ENCODE peak calls at places on chromosomes 3 and 15, in ten cellular contexts. B, O, W, Q, D, C, J, Z, L and S are unnamed samples.

GRCh38 chr3:193743702-193744047 is 150.7 kb downstream of the OPA1 start:
- DNase-seq in B (no peak), O (no peak), W (no peak), Q (no peak), D (no peak), C (no peak), J (no peak), Z (peak), L (no peak), S (no peak)

GRCh38 chr3:108130705-108131104 is 39.9 kb upstream of the CD47 start:
- DNase-seq in B (no peak), O (peak), W (no peak), Q (no peak), D (no peak), C (no peak), J (no peak), Z (no peak), L (no peak), S (no peak)

GRCh38 chr3:195582947-195583346 is 793 bp downstream of the APOD start:
- DNase-seq in B (no peak), O (no peak), W (no peak), Q (peak), D (no peak), C (no peak), J (no peak), Z (no peak), L (no peak), S (no peak)

GRCh38 chr3:188759516-188760005 is 412.2 kb upstream of the TPRG1 start:
- DNase-seq in B (no peak), O (no peak), W (no peak), Q (no peak), D (no peak), C (no peak), J (no peak), Z (no peak), L (no peak), S (no peak)

GRCh38 chr15:65937476-65937875 is 68.2 kb downstream of the RAB11A start:
- DNase-seq in B (no peak), O (no peak), W (peak), Q (peak), D (peak), C (peak), J (no peak), Z (no peak), L (peak), S (peak)

GRCh38 chr15:68431792-68432401 is at the start of gene ITGA11:
- DNase-seq in B (peak), O (peak), W (no peak), Q (no peak), D (peak), C (peak), J (no peak), Z (peak), L (peak), S (no peak)

GRCh38 chr3:63192248-63192647 is 85.9 kb upstream of the SYNPR start:
- DNase-seq in B (no peak), O (no peak), W (no peak), Q (no peak), D (no peak), C (no peak), J (no peak), Z (no peak), L (no peak), S (no peak)

GRCh38 chr15:67839358-67839928 is 402 bp downstream of the RNU6-1 start:
- DNase-seq in B (no peak), O (peak), W (no peak), Q (peak), D (peak), C (no peak), J (no peak), Z (peak), L (no peak), S (peak)

GRCh38 chr3:56985460-56986327 is 74.8 kb upstream of the SPATA12 start:
- DNase-seq in B (no peak), O (peak), W (no peak), Q (no peak), D (peak), C (no peak), J (no peak), Z (peak), L (no peak), S (no peak)

DNA sequence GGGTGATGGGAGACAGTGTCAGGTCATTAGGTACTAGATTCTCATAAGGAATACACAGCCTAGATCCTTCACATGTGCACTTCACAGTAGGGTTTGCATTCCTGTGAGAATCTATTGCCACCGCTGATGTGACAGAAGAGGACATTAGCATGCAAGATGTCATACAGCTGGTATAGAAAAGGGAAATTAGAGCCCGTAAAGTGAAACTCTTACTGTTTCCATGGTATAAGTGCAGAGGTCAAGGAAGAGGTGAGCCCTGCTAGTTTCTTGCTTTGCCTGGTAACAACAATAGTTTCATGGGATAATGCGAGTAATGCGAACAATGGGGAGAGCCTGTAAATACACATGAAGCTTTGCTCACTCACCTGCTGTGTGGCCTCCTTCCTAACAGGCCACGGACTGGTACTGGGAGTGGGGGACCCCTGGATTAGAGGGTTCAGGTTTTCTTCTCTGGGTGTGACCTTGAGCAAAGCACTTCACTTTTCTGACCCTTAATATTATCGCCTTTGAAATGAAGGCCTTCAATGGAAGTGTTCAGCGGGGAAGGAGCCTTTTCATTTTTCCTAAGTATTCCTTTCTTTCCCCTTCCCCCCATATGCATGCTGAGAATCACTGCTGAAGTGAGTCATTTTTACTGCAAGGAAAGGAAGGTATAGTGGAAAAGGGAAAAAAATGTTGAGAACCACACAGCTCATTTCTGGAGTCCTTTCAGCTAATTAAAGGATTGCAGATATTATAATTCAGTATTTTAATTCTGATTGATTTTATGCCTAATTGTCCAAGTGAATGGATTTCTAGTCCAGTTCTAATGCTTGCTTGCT is 286.4 kb downstream of the UBE2E2 start:
- DNase-seq in B (no peak), O (no peak), W (no peak), Q (no peak), D (no peak), C (no peak), J (no peak), Z (no peak), L (no peak), S (no peak)
- H3K4me3 ChIP-seq in B (no peak), O (no peak), W (no peak), Q (no peak), D (no peak), C (no peak), J (no peak), Z (no peak), L (no peak), S (no peak)

GRCh38 chr15:74489518-74490338 is 28.8 kb upstream of the UBL7 start:
- DNase-seq in B (peak), O (peak), W (peak), Q (peak), D (peak), C (peak), J (no peak), Z (peak), L (peak), S (peak)
- TF ChIP-seq CTCF in B (peak), O (peak), W (peak), Q (peak), D (peak), C (peak), J (peak), Z (peak), L (no peak), S (peak)

GRCh38 chr3:197802505-197803459 is 11.7 kb downstream of the LRCH3 start:
- DNase-seq in B (no peak), O (no peak), W (no peak), Q (no peak), D (no peak), C (no peak), J (no peak), Z (no peak), L (no peak), S (no peak)

GRCh38 chr3:197809356-197810020 is 18.4 kb downstream of the LRCH3 start:
- DNase-seq in B (no peak), O (peak), W (no peak), Q (no peak), D (no peak), C (no peak), J (peak), Z (peak), L (no peak), S (no peak)

GRCh38 chr3:197811343-197811742 is 20.3 kb downstream of the LRCH3 start:
- DNase-seq in B (peak), O (peak), W (no peak), Q (peak), D (peak), C (peak), J (peak), Z (peak), L (no peak), S (no peak)

GRCh38 chr3:197810901-197811300 is 19.8 kb downstream of the LRCH3 start:
- DNase-seq in B (no peak), O (no peak), W (no peak), Q (no peak), D (no peak), C (no peak), J (no peak), Z (no peak), L (no peak), S (no peak)

GRCh38 chr3:197807969-197808587 is 17.0 kb downstream of the LRCH3 start:
- DNase-seq in B (no peak), O (no peak), W (no peak), Q (no peak), D (no peak), C (no peak), J (peak), Z (peak), L (no peak), S (no peak)
- H3K4me3 ChIP-seq in B (no peak), O (no peak), W (no peak), Q (no peak), D (peak), C (no peak), J (no peak), Z (no peak), L (no peak), S (no peak)

GRCh38 chr3:17038900-17039545 is 154.3 kb downstream of the PLCL2 start:
- DNase-seq in B (no peak), O (no peak), W (no peak), Q (no peak), D (no peak), C (no peak), J (no peak), Z (no peak), L (no peak), S (no peak)

GRCh38 chr3:17041009-17041408 is 156.3 kb downstream of the PLCL2 start:
- DNase-seq in B (no peak), O (no peak), W (no peak), Q (no peak), D (no peak), C (no peak), J (no peak), Z (no peak), L (no peak), S (no peak)

GRCh38 chr3:17040322-17040721 is 155.6 kb downstream of the PLCL2 start:
- DNase-seq in B (no peak), O (no peak), W (no peak), Q (peak), D (no peak), C (no peak), J (no peak), Z (no peak), L (no peak), S (no peak)

GRCh38 chr3:17038141-17038540 is 153.4 kb downstream of the PLCL2 start:
- DNase-seq in B (no peak), O (no peak), W (no peak), Q (no peak), D (no peak), C (no peak), J (no peak), Z (no peak), L (no peak), S (no peak)

DNA sequence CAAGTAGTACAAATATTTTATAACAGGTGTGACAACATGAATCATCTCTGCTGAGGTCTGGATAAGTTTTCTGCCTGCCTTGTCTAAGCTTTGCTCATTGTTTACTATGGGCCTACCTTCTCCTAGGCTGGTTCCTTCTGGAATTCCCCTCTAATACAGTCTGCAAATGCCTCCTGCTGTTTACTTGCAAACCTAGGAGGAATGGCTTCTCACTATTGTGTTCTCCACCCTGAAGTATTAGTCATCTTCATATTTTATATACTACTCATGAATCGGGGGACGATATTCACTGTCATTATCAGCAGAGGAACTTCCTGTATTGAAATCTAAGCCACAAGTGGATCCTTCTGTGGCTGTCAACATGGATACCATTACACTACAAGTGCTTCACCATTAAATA is 154.8 kb downstream of the PLCL2 start:
- DNase-seq in B (no peak), O (peak), W (no peak), Q (no peak), D (no peak), C (no peak), J (peak), Z (peak), L (no peak), S (no peak)
- TF ChIP-seq CTCF in B (no peak), O (no peak), W (no peak), Q (no peak), D (no peak), C (no peak), J (peak), Z (peak), L (no peak), S (no peak)

DNA sequence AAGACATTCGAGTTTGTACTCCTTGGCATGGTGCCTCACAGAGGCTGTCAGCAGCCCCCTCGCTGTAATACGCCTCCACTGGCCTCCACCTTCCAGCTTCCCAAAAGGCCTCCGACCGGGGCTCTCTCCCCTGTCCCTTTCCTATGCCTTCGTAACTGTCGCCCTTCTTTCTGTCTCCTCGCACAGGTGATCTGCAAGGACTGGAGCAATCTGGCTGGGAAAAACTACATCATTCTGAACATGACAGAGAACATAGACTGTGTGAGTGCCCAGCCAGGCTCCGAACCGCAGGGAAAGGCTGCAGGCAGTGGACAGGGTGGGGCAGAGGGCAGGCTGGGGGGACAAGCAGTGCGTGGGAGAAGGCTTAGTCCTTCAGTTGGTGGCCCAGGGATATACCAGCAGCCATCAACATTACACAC is 10.7 kb upstream of the ABTB1 start:
- DNase-seq in B (no peak), O (no peak), W (no peak), Q (no peak), D (no peak), C (no peak), J (no peak), Z (no peak), L (no peak), S (no peak)
- H3K4me3 ChIP-seq in B (no peak), O (no peak), W (no peak), Q (no peak), D (no peak), C (no peak), J (no peak), Z (no peak), L (no peak), S (no peak)

GRCh38 chr3:100110101-100110500 is 4.2 kb downstream of the FILIP1L start:
- DNase-seq in B (no peak), O (no peak), W (no peak), Q (no peak), D (no peak), C (no peak), J (no peak), Z (no peak), L (no peak), S (no peak)

GRCh38 chr3:100107227-100107626 is 7.1 kb downstream of the FILIP1L start:
- DNase-seq in B (no peak), O (no peak), W (no peak), Q (no peak), D (no peak), C (no peak), J (no peak), Z (no peak), L (no peak), S (no peak)

GRCh38 chr3:100106531-100107155 is 7.7 kb downstream of the FILIP1L start:
- DNase-seq in B (no peak), O (peak), W (no peak), Q (no peak), D (no peak), C (no peak), J (no peak), Z (peak), L (no peak), S (no peak)

GRCh38 chr3:100106094-100106493 is 8.2 kb downstream of the FILIP1L start:
- DNase-seq in B (no peak), O (no peak), W (no peak), Q (no peak), D (no peak), C (no peak), J (no peak), Z (no peak), L (no peak), S (no peak)

DNA sequence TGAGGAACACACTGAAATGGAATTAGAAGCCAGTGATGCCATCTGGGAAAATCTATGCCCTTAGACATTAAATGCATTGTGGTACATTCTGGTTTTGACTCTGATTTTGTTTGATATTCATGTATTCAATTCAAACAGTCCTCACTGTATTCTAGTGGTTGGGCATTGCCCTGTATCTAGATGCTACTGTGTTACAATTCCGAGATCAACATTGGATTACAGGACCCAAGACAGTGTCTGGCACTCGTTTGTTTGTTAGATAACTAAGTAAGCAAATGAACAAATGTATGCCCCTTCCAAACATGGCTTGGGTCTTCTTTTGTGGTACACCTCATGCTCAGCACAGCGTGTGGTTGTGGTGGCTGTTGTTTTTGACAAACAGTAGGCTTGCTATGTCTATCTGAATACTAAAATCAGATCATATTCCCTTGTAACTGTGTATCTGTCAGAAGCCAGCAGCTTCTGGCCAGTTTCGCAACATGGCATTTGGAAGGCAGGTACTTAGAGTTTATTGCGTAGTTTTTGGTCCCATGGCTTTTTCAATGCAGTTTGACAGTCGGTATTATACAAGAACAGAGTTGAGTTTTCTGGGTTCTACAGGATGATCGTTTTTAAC is 5.7 kb downstream of the FILIP1L start:
- DNase-seq in B (no peak), O (no peak), W (peak), Q (no peak), D (no peak), C (no peak), J (no peak), Z (no peak), L (no peak), S (no peak)
- TF ChIP-seq CTCF in B (no peak), O (no peak), W (no peak), Q (no peak), D (no peak), C (no peak), J (no peak), Z (no peak), L (no peak), S (no peak)

GRCh38 chr3:27880969-27881892 is 159.1 kb upstream of the EOMES start:
- DNase-seq in B (no peak), O (no peak), W (no peak), Q (no peak), D (no peak), C (no peak), J (no peak), Z (no peak), L (no peak), S (no peak)
- H3K4me3 ChIP-seq in B (no peak), O (peak), W (no peak), Q (no peak), D (peak), C (no peak), J (no peak), Z (no peak), L (no peak), S (no peak)